ENCODE peak calls at places on chromosomes 1 and 21, in five cellular contexts. One of them, this sample, is unnamed.

GRCh38 chr1:246008256-246008901 is 498.7 kb downstream of the SMYD3 start:
- DNase-seq in lower leg skin: no peak
- DNase-seq in uterus: no peak
- DNase-seq in body of pancreas: no peak
- DNase-seq in adrenal gland: no peak
- DNase-seq in this sample: no peak

GRCh38 chr1:226738421-226738994 is 574 bp downstream of the ITPKB start:
- DNase-seq in uterus: no peak
- DNase-seq in lower leg skin: no peak
- DNase-seq in body of pancreas: peak
- DNase-seq in adrenal gland: peak
- DNase-seq in this sample: no peak

GRCh38 chr21:34596561-34597271 is 18.2 kb downstream of the RCAN1 start:
- DNase-seq in uterus: no peak
- DNase-seq in lower leg skin: no peak
- DNase-seq in body of pancreas: no peak
- DNase-seq in adrenal gland: no peak
- DNase-seq in this sample: no peak

GRCh38 chr1:110212165-110213142 is 2.3 kb downstream of the KCNC4 start:
- DNase-seq in lower leg skin: no peak
- DNase-seq in body of pancreas: no peak
- DNase-seq in uterus: peak
- DNase-seq in adrenal gland: no peak
- DNase-seq in this sample: no peak

GRCh38 chr1:23810818-23811420 is 10.4 kb upstream of the GALE start:
- DNase-seq in uterus: no peak
- DNase-seq in adrenal gland: no peak
- DNase-seq in lower leg skin: no peak
- DNase-seq in body of pancreas: peak
- DNase-seq in this sample: no peak

GRCh38 chr1:189657715-189658114 is 819.9 kb downstream of the BRINP3 start:
- DNase-seq in body of pancreas: no peak
- DNase-seq in uterus: no peak
- DNase-seq in lower leg skin: no peak
- DNase-seq in adrenal gland: no peak
- DNase-seq in this sample: no peak

GRCh38 chr1:156853761-156854160 is 5.2 kb downstream of the INSRR start:
- DNase-seq in lower leg skin: no peak
- DNase-seq in body of pancreas: no peak
- DNase-seq in uterus: no peak
- DNase-seq in adrenal gland: no peak
- DNase-seq in this sample: no peak

GRCh38 chr1:162094271-162094670 is 24.8 kb downstream of the NOS1AP start:
- DNase-seq in adrenal gland: no peak
- DNase-seq in lower leg skin: no peak
- DNase-seq in body of pancreas: no peak
- DNase-seq in uterus: no peak
- DNase-seq in this sample: no peak

GRCh38 chr1:23369335-23370013 is at the start of gene ZNF436:
- DNase-seq in uterus: peak
- DNase-seq in adrenal gland: peak
- DNase-seq in body of pancreas: peak
- DNase-seq in lower leg skin: peak
- DNase-seq in this sample: no peak

GRCh38 chr1:23483327-23484252 is at the start of gene ASAP3:
- DNase-seq in uterus: peak
- DNase-seq in adrenal gland: peak
- DNase-seq in body of pancreas: peak
- DNase-seq in lower leg skin: peak
- DNase-seq in this sample: no peak

GRCh38 chr1:154446292-154446691 is 41.1 kb downstream of the IL6R start:
- DNase-seq in body of pancreas: no peak
- DNase-seq in lower leg skin: no peak
- DNase-seq in uterus: peak
- DNase-seq in adrenal gland: no peak
- DNase-seq in this sample: no peak

GRCh38 chr1:45329445-45329844 is 2.8 kb downstream of the HPDL start:
- DNase-seq in adrenal gland: no peak
- DNase-seq in uterus: no peak
- DNase-seq in lower leg skin: no peak
- DNase-seq in body of pancreas: no peak
- DNase-seq in this sample: no peak

GRCh38 chr1:227351443-227351842 is 33.2 kb upstream of the CDC42BPA start:
- DNase-seq in uterus: no peak
- DNase-seq in adrenal gland: peak
- DNase-seq in body of pancreas: no peak
- DNase-seq in lower leg skin: no peak
- DNase-seq in this sample: no peak

GRCh38 chr1:98197356-98197755 is 276.5 kb upstream of the DPYD start:
- DNase-seq in body of pancreas: no peak
- DNase-seq in adrenal gland: no peak
- DNase-seq in uterus: no peak
- DNase-seq in lower leg skin: no peak
- DNase-seq in this sample: no peak

GRCh38 chr1:55506686-55507577 is 291.8 kb upstream of the USP24 start:
- DNase-seq in body of pancreas: no peak
- DNase-seq in lower leg skin: no peak
- DNase-seq in adrenal gland: no peak
- DNase-seq in uterus: no peak
- DNase-seq in this sample: no peak

GRCh38 chr1:39110325-39110851 is 84.2 kb downstream of the NDUFS5 start:
- DNase-seq in uterus: peak
- DNase-seq in body of pancreas: no peak
- DNase-seq in lower leg skin: peak
- DNase-seq in adrenal gland: no peak
- DNase-seq in this sample: no peak

GRCh38 chr1:117032661-117033060 is 27.5 kb upstream of the TTF2 start:
- DNase-seq in adrenal gland: no peak
- DNase-seq in uterus: no peak
- DNase-seq in lower leg skin: no peak
- DNase-seq in body of pancreas: no peak
- DNase-seq in this sample: no peak

GRCh38 chr1:182169203-182169602 is 107.7 kb upstream of the ZNF648 start:
- DNase-seq in body of pancreas: no peak
- DNase-seq in lower leg skin: no peak
- DNase-seq in adrenal gland: no peak
- DNase-seq in uterus: no peak
- DNase-seq in this sample: no peak

GRCh38 chr1:221053889-221054288 is 174.6 kb downstream of the HLX start:
- DNase-seq in lower leg skin: no peak
- DNase-seq in adrenal gland: no peak
- DNase-seq in uterus: no peak
- DNase-seq in body of pancreas: no peak
- DNase-seq in this sample: no peak

GRCh38 chr1:54709547-54710292 is 5.9 kb upstream of the TTC4 start:
- DNase-seq in lower leg skin: no peak
- DNase-seq in body of pancreas: no peak
- DNase-seq in uterus: no peak
- DNase-seq in adrenal gland: no peak
- DNase-seq in this sample: no peak

GRCh38 chr1:65377496-65378268 is 42.8 kb upstream of the LEPR start:
- DNase-seq in uterus: no peak
- DNase-seq in lower leg skin: no peak
- DNase-seq in adrenal gland: no peak
- DNase-seq in body of pancreas: no peak
- DNase-seq in this sample: no peak

GRCh38 chr1:27689423-27690173 is 17.6 kb upstream of the IFI6 start:
- DNase-seq in adrenal gland: no peak
- DNase-seq in uterus: no peak
- DNase-seq in lower leg skin: no peak
- DNase-seq in body of pancreas: no peak
- DNase-seq in this sample: no peak

GRCh38 chr1:18556364-18556763 is 74.3 kb upstream of the PAX7 start:
- DNase-seq in body of pancreas: no peak
- DNase-seq in uterus: no peak
- DNase-seq in adrenal gland: no peak
- DNase-seq in lower leg skin: no peak
- DNase-seq in this sample: no peak

GRCh38 chr1:244709491-244710368 is 56.8 kb downstream of the DESI2 start:
- DNase-seq in body of pancreas: no peak
- DNase-seq in adrenal gland: no peak
- DNase-seq in uterus: no peak
- DNase-seq in lower leg skin: no peak
- DNase-seq in this sample: no peak

GRCh38 chr1:180917306-180918065 is 4.8 kb downstream of the KIAA1614 start:
- DNase-seq in lower leg skin: no peak
- DNase-seq in uterus: no peak
- DNase-seq in adrenal gland: no peak
- DNase-seq in body of pancreas: no peak
- DNase-seq in this sample: no peak

GRCh38 chr1:108570128-108570527 is 10.2 kb downstream of the EEIG2 start:
- DNase-seq in body of pancreas: no peak
- DNase-seq in adrenal gland: no peak
- DNase-seq in lower leg skin: no peak
- DNase-seq in uterus: no peak
- DNase-seq in this sample: no peak

GRCh38 chr1:1616045-1616821 is 933 bp downstream of the MIB2 start:
- DNase-seq in uterus: no peak
- DNase-seq in adrenal gland: no peak
- DNase-seq in lower leg skin: no peak
- DNase-seq in body of pancreas: peak
- DNase-seq in this sample: no peak

GRCh38 chr21:35593000-35593502 is 467.3 kb downstream of the SETD4 start:
- DNase-seq in body of pancreas: no peak
- DNase-seq in lower leg skin: no peak
- DNase-seq in uterus: no peak
- DNase-seq in adrenal gland: no peak
- DNase-seq in this sample: no peak

GRCh38 chr21:31660134-31660565 is 657 bp downstream of the SOD1 start:
- DNase-seq in adrenal gland: no peak
- DNase-seq in lower leg skin: peak
- DNase-seq in body of pancreas: no peak
- DNase-seq in uterus: peak
- DNase-seq in this sample: no peak

GRCh38 chr1:232726048-232726779 is 79.0 kb upstream of the MAP10 start:
- DNase-seq in uterus: no peak
- DNase-seq in body of pancreas: no peak
- DNase-seq in lower leg skin: no peak
- DNase-seq in adrenal gland: no peak
- DNase-seq in this sample: no peak

GRCh38 chr1:21289127-21289526 is 1.1 kb downstream of the ECE1 start:
- DNase-seq in lower leg skin: no peak
- DNase-seq in uterus: no peak
- DNase-seq in adrenal gland: no peak
- DNase-seq in body of pancreas: no peak
- DNase-seq in this sample: no peak
- H3K4me3 ChIP-seq in lower leg skin: peak
- H3K4me3 ChIP-seq in uterus: peak
- H3K4me3 ChIP-seq in adrenal gland: no peak
- H3K4me3 ChIP-seq in body of pancreas: no peak
- H3K4me3 ChIP-seq in this sample: peak

GRCh38 chr1:223756002-223756775 is 43.9 kb downstream of the CAPN2 start:
- DNase-seq in lower leg skin: no peak
- DNase-seq in uterus: no peak
- DNase-seq in body of pancreas: no peak
- DNase-seq in adrenal gland: no peak
- DNase-seq in this sample: no peak

GRCh38 chr1:223755432-223755792 is 43.1 kb downstream of the CAPN2 start:
- DNase-seq in adrenal gland: no peak
- DNase-seq in uterus: no peak
- DNase-seq in body of pancreas: no peak
- DNase-seq in lower leg skin: no peak
- DNase-seq in this sample: no peak

GRCh38 chr1:223752721-223753515 is 40.6 kb downstream of the CAPN2 start:
- DNase-seq in uterus: no peak
- DNase-seq in lower leg skin: no peak
- DNase-seq in body of pancreas: no peak
- DNase-seq in adrenal gland: no peak
- DNase-seq in this sample: no peak

GRCh38 chr1:223756806-223757700 is 44.7 kb downstream of the CAPN2 start:
- DNase-seq in uterus: no peak
- DNase-seq in body of pancreas: no peak
- DNase-seq in lower leg skin: no peak
- DNase-seq in adrenal gland: no peak
- DNase-seq in this sample: no peak

GRCh38 chr1:223754681-223755431 is 42.5 kb downstream of the CAPN2 start:
- DNase-seq in uterus: no peak
- DNase-seq in lower leg skin: no peak
- DNase-seq in body of pancreas: no peak
- DNase-seq in adrenal gland: no peak
- DNase-seq in this sample: no peak
- TF ChIP-seq POLR2A in uterus: no peak
- TF ChIP-seq POLR2A in lower leg skin: no peak
- TF ChIP-seq POLR2A in body of pancreas: no peak
- TF ChIP-seq POLR2A in adrenal gland: no peak
- TF ChIP-seq POLR2A in this sample: no peak

GRCh38 chr1:233904979-233905415 is 521 bp downstream of the SLC35F3 start:
- DNase-seq in adrenal gland: peak
- DNase-seq in body of pancreas: no peak
- DNase-seq in lower leg skin: no peak
- DNase-seq in uterus: no peak
- DNase-seq in this sample: no peak
- H3K4me3 ChIP-seq in adrenal gland: no peak
- H3K4me3 ChIP-seq in body of pancreas: no peak
- H3K4me3 ChIP-seq in lower leg skin: no peak
- H3K4me3 ChIP-seq in uterus: peak
- H3K4me3 ChIP-seq in this sample: peak

GRCh38 chr1:211260161-211261107 is 1.3 kb downstream of the RCOR3 start:
- DNase-seq in adrenal gland: peak
- DNase-seq in uterus: peak
- DNase-seq in body of pancreas: peak
- DNase-seq in lower leg skin: peak
- DNase-seq in this sample: peak
- TF ChIP-seq POLR2A in adrenal gland: peak
- TF ChIP-seq POLR2A in uterus: no peak
- TF ChIP-seq POLR2A in body of pancreas: peak
- TF ChIP-seq POLR2A in lower leg skin: no peak
- TF ChIP-seq POLR2A in this sample: no peak

This sample was measured in vagina.